ENCODE peak calls at places on chromosomes 3 and 15, in four cellular contexts. I is skeletal muscle cell; S is effector CD4-positive, alpha-beta T cell; L is stromal cell of bone marrow. C is an unnamed sample.

GRCh38 chr15:63051701-63052066 is 9.1 kb downstream of the TPM1 start:
- DNase-seq in I (no peak), S (no peak), L (no peak), C (no peak)

GRCh38 chr3:196792771-196793170 is 53.1 kb downstream of the PAK2 start:
- DNase-seq in S (no peak), L (no peak), I (no peak), C (peak)

GRCh38 chr15:94061041-94061440 is 170.3 kb upstream of the MCTP2 start:
- DNase-seq in S (no peak), L (no peak), I (no peak), C (no peak)

GRCh38 chr3:193711165-193711485 is 118.1 kb downstream of the OPA1 start:
- DNase-seq in S (no peak), I (no peak), L (no peak), C (no peak)

GRCh38 chr3:125386811-125387210 is 11.7 kb upstream of the ZNF148 start:
- DNase-seq in I (peak), S (no peak), L (peak), C (peak)

GRCh38 chr15:93036922-93037321 is 52.1 kb downstream of the RGMA start:
- DNase-seq in L (no peak), S (no peak), I (no peak), C (no peak)

GRCh38 chr3:194058189-194058571 is 77.8 kb upstream of the HES1 start:
- DNase-seq in L (peak), S (no peak), I (no peak), C (peak)

GRCh38 chr15:69810441-69811071 is 287.2 kb downstream of the TLE3 start:
- DNase-seq in L (no peak), S (no peak), I (peak), C (no peak)

GRCh38 chr3:9499455-9500107 is 54.0 kb downstream of the LHFPL4 start:
- DNase-seq in S (no peak), I (no peak), L (no peak), C (no peak)

GRCh38 chr3:175605851-175606250 is 746.7 kb downstream of the NAALADL2 start:
- DNase-seq in L (peak), I (no peak), S (no peak), C (no peak)

GRCh38 chr3:14488286-14489036 is 51.7 kb downstream of the GRIP2 start:
- DNase-seq in I (no peak), S (no peak), L (no peak), C (no peak)

GRCh38 chr3:188745031-188745430 is 426.7 kb upstream of the TPRG1 start:
- DNase-seq in S (no peak), L (no peak), I (no peak), C (no peak)

GRCh38 chr3:11624161-11624560 is 19.6 kb downstream of the VGLL4 start:
- DNase-seq in I (no peak), L (no peak), S (peak), C (no peak)

GRCh38 chr3:171556133-171556532 is 95.9 kb upstream of the TNIK start:
- DNase-seq in I (no peak), L (no peak), S (no peak), C (no peak)